ENCODE peak calls at places on chromosomes 11 and 22, in four cellular contexts. Q is IMR-90, Z is GM12878, P is A549. D is an unnamed sample.
A peak's percentile ranks its signal among the peaks of the same experiment; 100 is the strongest.

GRCh38 chr22:21623402-21623970 is 6.3 kb downstream of the YDJC start:
- DNase-seq in Q (no peak), Z (no peak), P (no peak), D (no peak)

GRCh38 chr11:22192289-22192641 is 620 bp upstream of the ANO5 start:
- DNase-seq in Q (no peak), Z (no peak), P (peak; percentile 60), D (peak; percentile 21)

GRCh38 chr11:69057801-69058200 is 9.1 kb downstream of the TPCN2 start:
- DNase-seq in Q (no peak), Z (no peak), P (no peak), D (no peak)

GRCh38 chr22:20015971-20016733 is 471 bp downstream of the ARVCF start:
- DNase-seq in Q (no peak), Z (no peak), P (peak; percentile 12), D (peak; percentile 99)

GRCh38 chr11:82105331-82105992 is 628.2 kb downstream of the FAM181B start:
- DNase-seq in Q (no peak), Z (no peak), P (no peak), D (no peak)

GRCh38 chr11:6855971-6856542 is 6.8 kb upstream of the OR10A2 start:
- DNase-seq in Q (peak; percentile 67), Z (no peak), P (peak; percentile 3), D (no peak)

GRCh38 chr11:70270877-70271634 is 566 bp downstream of the PPFIA1 start:
- DNase-seq in Q (peak; percentile 65), Z (no peak), P (no peak), D (peak; percentile 75)

GRCh38 chr22:27990879-27991278 is 71.8 kb upstream of the PITPNB start:
- DNase-seq in Q (peak; percentile 8), Z (no peak), P (peak; percentile 16), D (peak; percentile 65)

GRCh38 chr22:40678493-40679248 is 613 bp upstream of the MCHR1 start:
- DNase-seq in Q (no peak), Z (no peak), P (no peak), D (no peak)

GRCh38 chr11:47616726-47617416 is 22.7 kb upstream of the C1QTNF4 start:
- DNase-seq in Q (peak; percentile 85), Z (no peak), P (peak; percentile 63), D (peak; percentile 40)

GRCh38 chr22:42073568-42074152 is 388 bp upstream of the PHETA2 start:
- DNase-seq in Q (no peak), Z (no peak), P (no peak), D (no peak)

GRCh38 chr11:65150513-65151271 is 16.4 kb upstream of the SYVN1 start:
- DNase-seq in Q (peak; percentile 86), Z (peak; percentile 27), P (peak; percentile 89), D (peak; percentile 63)

GRCh38 chr11:129530154-129530895 is 154.7 kb downstream of the BARX2 start:
- DNase-seq in Q (no peak), Z (no peak), P (no peak), D (no peak)

GRCh38 chr11:34614334-34615113 is 6.4 kb upstream of the EHF start:
- DNase-seq in Q (peak; percentile 35), Z (no peak), P (no peak), D (no peak)

GRCh38 chr11:125957623-125958330 is 11.9 kb downstream of the VSIG10L2 start:
- DNase-seq in Q (no peak), Z (no peak), P (no peak), D (no peak)

GRCh38 chr11:6856871-6857270 is 6.0 kb upstream of the OR10A2 start:
- DNase-seq in Q (peak; percentile 54), Z (no peak), P (no peak), D (no peak)

GRCh38 chr11:111405551-111405950 is 26.5 kb upstream of the POU2AF1 start:
- DNase-seq in Q (no peak), Z (no peak), P (no peak), D (no peak)

GRCh38 chr11:4626207-4627105 is 10.8 kb upstream of the OR51D1 start:
- DNase-seq in Q (peak; percentile 79), Z (no peak), P (peak; percentile 78), D (peak; percentile 63)

GRCh38 chr11:71447791-71448256 is 369 bp downstream of the DHCR7 start:
- DNase-seq in Q (no peak), Z (no peak), P (no peak), D (peak; percentile 84)

GRCh38 chr11:6468712-6469495 is 4.8 kb downstream of the TRIM3 start:
- DNase-seq in Q (peak; percentile 87), Z (peak; percentile 72), P (peak; percentile 52), D (peak; percentile 90)

GRCh38 chr22:33887173-33887572 is 33.1 kb downstream of the LARGE1 start:
- DNase-seq in Q (no peak), Z (no peak), P (no peak), D (no peak)

GRCh38 chr11:117818036-117818858 is 6.3 kb downstream of the FXYD2 start:
- DNase-seq in Q (peak; percentile 56), Z (no peak), P (peak; percentile 25), D (no peak)

GRCh38 chr11:15035283-15035682 is 38.1 kb upstream of the CALCB start:
- DNase-seq in Q (no peak), Z (no peak), P (no peak), D (peak; percentile 10)

GRCh38 chr11:35227551-35228341 is 88.8 kb downstream of the CD44 start:
- DNase-seq in Q (peak; percentile 55), Z (no peak), P (no peak), D (no peak)

GRCh38 chr11:66745356-66746235 is 16.6 kb upstream of the SPTBN2 start:
- DNase-seq in Q (no peak), Z (no peak), P (peak; percentile 51), D (peak; percentile 44)

DNA sequence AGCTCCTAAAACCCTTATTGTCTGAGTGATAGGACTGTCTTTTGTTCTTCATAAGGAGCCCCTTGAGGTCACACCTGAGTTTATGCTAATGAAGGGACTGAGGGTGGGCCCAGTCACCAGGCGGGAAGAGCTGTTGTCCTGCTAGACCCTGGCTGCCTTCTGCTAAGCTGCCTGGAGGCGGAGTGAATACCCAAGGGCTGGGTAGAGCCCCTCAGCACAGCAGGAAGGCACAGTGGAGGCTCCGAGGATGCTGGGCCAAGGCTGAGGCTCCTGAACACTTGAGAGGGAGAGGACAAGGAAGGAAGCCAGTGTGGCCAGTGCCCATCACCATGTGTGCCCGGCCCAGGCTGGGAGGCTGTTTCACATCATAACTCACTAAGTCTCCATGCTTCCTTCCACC is 4.9 kb upstream of the PHF21B start:
- DNase-seq in Q (no peak), Z (no peak), P (no peak), D (no peak)
- TF ChIP-seq ELK1 in Q (no peak), Z (no peak), P (no peak), D (no peak)

DNA sequence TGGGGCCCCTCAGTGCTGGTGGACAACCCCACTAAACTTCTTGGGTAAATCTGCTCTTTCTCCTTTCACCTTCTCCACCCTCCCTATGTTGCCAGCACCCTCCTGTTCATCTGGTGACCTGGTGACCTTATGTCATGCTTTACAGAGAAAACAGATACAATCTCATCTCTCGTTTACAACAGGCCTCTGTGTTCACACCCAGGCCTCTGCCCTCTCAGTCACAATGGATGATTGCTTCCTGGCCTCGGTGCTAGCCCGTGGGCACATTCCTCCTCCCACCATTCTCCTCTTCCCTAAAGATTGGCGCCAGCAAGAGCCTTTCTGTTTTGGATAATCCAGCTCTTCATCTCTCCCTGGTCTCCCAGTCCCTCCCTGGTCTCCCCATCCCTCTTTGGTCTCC is 12.3 kb upstream of the PNPLA3 start:
- DNase-seq in Q (no peak), Z (no peak), P (no peak), D (no peak)
- TF ChIP-seq ELK1 in Q (no peak), Z (no peak), P (no peak), D (no peak)

GRCh38 chr11:97683733-97684132 is 1293.9 kb downstream of the JRKL start:
- DNase-seq in Q (no peak), Z (no peak), P (peak; percentile 4), D (peak; percentile 7)
- TF ChIP-seq ELK1 in Q (no peak), Z (no peak), P (no peak), D (no peak)

DNA sequence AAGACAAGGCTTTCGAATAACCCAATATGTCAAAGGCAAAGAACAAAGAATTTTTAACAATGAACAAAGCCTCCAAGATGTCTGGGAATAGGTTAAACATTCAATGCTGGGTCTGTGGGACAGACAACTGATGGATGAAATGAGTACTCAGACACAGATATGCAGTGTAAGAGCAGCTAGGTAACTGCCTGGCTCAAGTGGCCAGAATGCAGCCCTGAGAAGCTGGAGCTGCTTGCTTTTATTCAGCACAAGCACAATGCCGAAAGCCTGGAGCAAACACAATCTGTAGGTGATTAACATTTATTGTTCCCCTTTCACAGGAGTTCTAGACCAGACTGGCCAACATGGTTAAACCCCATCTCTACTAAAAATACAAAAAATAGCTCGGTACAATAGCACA is 24.0 kb downstream of the GLYAT start:
- DNase-seq in Q (no peak), Z (no peak), P (no peak), D (no peak)
- TF ChIP-seq ELK1 in Q (no peak), Z (no peak), P (no peak), D (no peak)

GRCh38 chr22:30413745-30414524 is 11.6 kb upstream of the MTFP1 start:
- DNase-seq in Q (no peak), Z (no peak), P (no peak), D (no peak)

GRCh38 chr22:30414525-30415047 is 11.0 kb upstream of the MTFP1 start:
- DNase-seq in Q (no peak), Z (no peak), P (no peak), D (no peak)

GRCh38 chr22:30413001-30413400 is 12.6 kb upstream of the MTFP1 start:
- DNase-seq in Q (no peak), Z (no peak), P (no peak), D (no peak)

GRCh38 chr22:30408388-30409101 is 11.7 kb downstream of the SEC14L2 start:
- DNase-seq in Q (peak; percentile 65), Z (no peak), P (no peak), D (peak; percentile 59)

DNA sequence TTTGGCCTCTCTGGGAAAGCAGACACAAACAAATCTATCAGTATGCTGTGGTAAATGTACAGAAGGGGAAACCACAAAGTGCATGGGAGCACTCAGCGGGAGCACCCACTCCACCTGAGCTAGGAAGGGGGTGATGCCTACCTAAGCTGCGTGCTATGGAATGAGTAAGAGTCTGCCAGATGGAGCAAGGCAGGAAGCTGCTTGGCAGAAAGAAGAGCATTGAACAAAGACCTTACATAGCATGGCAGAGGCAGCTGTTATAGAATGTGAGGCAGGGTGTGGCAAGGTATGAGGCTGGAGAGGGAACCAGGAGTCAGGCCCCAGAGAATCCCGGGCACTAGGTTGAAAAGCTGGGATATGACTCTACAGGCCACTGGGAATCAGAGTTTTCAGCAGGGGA is 13.8 kb upstream of the MTFP1 start:
- DNase-seq in Q (no peak), Z (no peak), P (no peak), D (no peak)
- TF ChIP-seq ELK1 in Q (no peak), Z (no peak), P (no peak), D (no peak)

DNA sequence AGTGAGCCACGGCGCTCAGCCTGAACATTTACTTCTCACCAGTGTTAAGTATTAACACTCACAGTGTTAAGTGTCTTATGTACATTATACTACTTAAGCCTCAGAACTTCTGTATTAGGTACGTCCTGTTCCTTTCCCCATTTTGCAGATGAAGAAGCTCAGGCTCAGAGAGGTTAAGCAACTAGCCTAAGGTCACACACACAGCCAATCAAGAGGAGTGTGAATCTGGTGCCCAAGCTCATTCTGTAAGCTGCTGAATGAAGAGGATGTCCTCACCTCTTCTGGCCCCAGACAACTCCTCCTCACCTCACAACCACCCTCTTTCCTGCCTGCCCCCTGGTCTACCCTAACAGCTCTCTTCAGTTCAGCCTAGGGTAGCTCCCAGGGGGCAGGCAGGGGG is 29.9 kb downstream of the CREB3L1 start:
- DNase-seq in Q (no peak), Z (no peak), P (no peak), D (no peak)
- TF ChIP-seq ELK1 in Q (no peak), Z (no peak), P (no peak), D (no peak)

D was measured in K562.